ENCODE peak calls at places on chromosomes 1 and 21, in six cellular contexts. T is CD8-positive, alpha-beta T cell; B is AG10803; C is GM12865; K is neural progenitor cell; P is left lung. J is an unnamed sample.
A peak's percentile ranks its signal among the peaks of the same experiment; 100 is the strongest.

GRCh38 chr1:243623831-243624230 is 226.2 kb downstream of the AKT3 start:
- DNase-seq in T (no peak), B (no peak), C (no peak), K (no peak), P (no peak), J (no peak)

GRCh38 chr21:27796106-27796505 is 829.2 kb upstream of the ADAMTS5 start:
- DNase-seq in T (no peak), B (peak; percentile 49), C (no peak), K (peak; percentile 31), P (no peak), J (no peak)

GRCh38 chr1:113057006-113057405 is 16.0 kb upstream of the LRIG2 start:
- DNase-seq in T (no peak), B (no peak), C (no peak), K (peak; percentile 19), P (no peak), J (no peak)

GRCh38 chr21:16181024-16181423 is 451.2 kb downstream of the USP25 start:
- DNase-seq in T (no peak), B (no peak), C (no peak), K (no peak), P (no peak), J (no peak)

GRCh38 chr1:109508873-109509175 is 703 bp downstream of the AMIGO1 start:
- DNase-seq in T (no peak), B (no peak), C (no peak), K (no peak), P (no peak), J (no peak)

GRCh38 chr1:40039245-40039756 is 1.2 kb upstream of the CAP1 start:
- DNase-seq in T (no peak), B (peak; percentile 44), C (peak; percentile 77), K (no peak), P (no peak), J (no peak)

GRCh38 chr1:21887216-21887736 is 49.8 kb downstream of the HSPG2 start:
- DNase-seq in T (no peak), B (no peak), C (no peak), K (no peak), P (no peak), J (no peak)

GRCh38 chr1:44366576-44366975 is 11.5 kb upstream of the ERI3 start:
- DNase-seq in T (no peak), B (no peak), C (no peak), K (no peak), P (no peak), J (no peak)

GRCh38 chr1:84282780-84283333 is 18.7 kb upstream of the SAMD13 start:
- DNase-seq in T (no peak), B (no peak), C (no peak), K (no peak), P (no peak), J (no peak)

GRCh38 chr1:1399187-1399869 is at the start of gene CCNL2:
- DNase-seq in T (peak; percentile 99), B (peak; percentile 99), C (peak; percentile 100), K (peak; percentile 100), P (peak; percentile 99), J (peak; percentile 99)

GRCh38 chr21:32328595-32328994 is 29.9 kb downstream of the MRAP start:
- DNase-seq in T (no peak), B (peak; percentile 85), C (no peak), K (no peak), P (no peak), J (no peak)

GRCh38 chr1:16215882-16216753 is 3.7 kb upstream of the ARHGEF19 start:
- DNase-seq in T (peak; percentile 65), B (peak; percentile 43), C (peak; percentile 79), K (peak; percentile 100), P (peak; percentile 90), J (peak; percentile 87)

GRCh38 chr21:29264721-29265120 is 34.0 kb upstream of the BACH1 start:
- DNase-seq in T (no peak), B (no peak), C (no peak), K (no peak), P (no peak), J (no peak)

GRCh38 chr1:31421404-31422040 is 8.5 kb downstream of the SERINC2 start:
- DNase-seq in T (no peak), B (no peak), C (peak; percentile 56), K (peak; percentile 79), P (no peak), J (no peak)
- TF ChIP-seq CTCF in T (no peak), B (peak; percentile 54), C (peak; percentile 39), K (peak; percentile 74), P (no peak), J (no peak)

GRCh38 chr1:158153781-158154444 is 26.8 kb upstream of the CD1D start:
- DNase-seq in T (no peak), B (no peak), C (no peak), K (no peak), P (no peak), J (no peak)

GRCh38 chr1:158155673-158156072 is 25.0 kb upstream of the CD1D start:
- DNase-seq in T (no peak), B (no peak), C (no peak), K (no peak), P (no peak), J (no peak)

GRCh38 chr1:158154501-158154900 is 26.2 kb upstream of the CD1D start:
- DNase-seq in T (no peak), B (no peak), C (no peak), K (no peak), P (no peak), J (no peak)

GRCh38 chr1:158150512-158150911 is 30.2 kb upstream of the CD1D start:
- DNase-seq in T (no peak), B (no peak), C (no peak), K (no peak), P (no peak), J (no peak)

DNA sequence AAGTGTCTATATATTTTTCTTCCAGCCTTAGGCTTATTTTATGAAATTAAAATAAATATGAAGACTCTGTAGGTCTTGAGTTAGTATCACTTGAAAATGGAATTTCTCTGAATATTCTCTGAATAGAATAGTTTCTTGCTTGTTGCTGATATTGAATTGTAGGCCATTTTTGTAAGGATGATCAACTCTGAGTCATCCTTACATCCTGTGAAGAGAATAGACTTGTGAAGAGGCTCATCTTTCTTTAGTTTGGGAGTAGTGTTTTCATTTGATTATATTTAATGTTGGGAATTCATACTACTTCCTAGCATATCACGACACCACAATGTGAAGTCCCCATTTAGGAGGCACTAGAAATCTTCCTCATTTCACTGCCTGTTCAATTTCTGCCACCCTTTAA is 27.5 kb upstream of the CD1D start:
- DNase-seq in T (no peak), B (no peak), C (no peak), K (no peak), P (no peak), J (no peak)
- TF ChIP-seq CTCF in T (no peak), B (no peak), C (no peak), K (no peak), P (no peak), J (no peak)

DNA sequence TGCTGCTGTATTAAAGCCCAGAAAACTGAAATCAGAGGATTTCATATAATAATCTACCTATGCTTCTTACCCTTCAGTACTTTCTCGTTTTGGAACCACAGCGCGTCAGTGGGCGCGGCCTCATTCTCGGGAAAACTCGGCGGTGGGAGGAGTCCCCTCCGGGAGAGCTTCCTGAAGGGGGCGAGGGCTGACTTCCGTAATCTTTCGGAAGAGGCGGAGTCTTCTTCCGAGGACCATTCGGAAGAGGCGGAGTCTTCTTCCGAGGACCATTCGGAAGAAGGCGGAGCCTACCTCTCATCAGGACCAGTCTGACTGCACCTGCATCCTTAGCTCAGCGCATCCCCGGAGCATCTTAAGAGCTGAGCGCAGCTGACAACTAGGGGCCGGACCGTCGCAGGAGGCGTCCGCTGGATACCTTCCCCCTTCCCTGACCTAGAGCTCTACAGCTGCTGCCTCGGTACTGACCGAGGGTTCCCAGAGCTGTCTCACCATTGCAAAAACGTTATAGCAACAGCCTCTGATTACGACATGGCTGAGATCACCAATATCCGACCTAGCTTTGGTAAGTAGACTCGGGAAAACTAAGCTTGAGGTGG is at the start of gene SYT11:
- DNase-seq in T (peak; percentile 93), B (peak; percentile 94), C (peak; percentile 98), K (peak; percentile 99), P (peak; percentile 97), J (peak; percentile 91)
- TF ChIP-seq CTCF in T (no peak), B (no peak), C (no peak), K (no peak), P (no peak), J (no peak)

DNA sequence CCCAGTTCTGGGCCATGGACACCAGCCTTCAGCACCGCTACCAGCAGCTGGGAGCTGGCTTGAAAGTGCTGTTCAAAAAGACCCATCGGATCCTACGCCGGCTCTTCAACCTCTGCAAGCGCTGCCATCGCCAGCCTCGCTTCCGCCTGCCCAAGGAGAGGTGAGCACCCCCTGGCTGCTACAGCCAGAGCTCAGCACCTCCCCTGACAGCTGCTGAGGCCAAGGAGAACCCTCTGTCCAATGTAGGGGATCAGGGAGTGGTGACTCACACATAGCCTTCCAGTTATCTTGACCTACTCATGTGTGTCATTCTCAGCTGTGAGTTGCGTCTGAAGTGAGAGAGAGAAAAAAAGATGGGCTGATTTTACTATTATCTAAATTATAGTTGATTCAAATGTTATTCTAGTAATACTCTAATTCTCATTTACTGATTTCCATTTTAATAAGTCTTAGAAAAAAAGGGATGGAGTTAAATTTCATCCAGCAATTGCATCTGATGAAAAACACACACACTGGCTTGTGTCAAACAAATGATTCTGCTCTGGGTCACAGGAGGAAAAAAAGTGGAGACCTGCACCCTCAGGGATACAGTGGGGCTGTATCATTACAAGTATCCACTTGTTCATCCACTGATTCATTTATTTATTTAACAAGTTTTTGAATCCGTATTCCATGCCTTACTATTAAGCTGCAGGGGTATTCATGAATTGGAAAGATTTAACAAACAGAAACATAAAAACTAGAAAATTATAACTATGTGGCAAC is 108.0 kb downstream of the BRINP2 start:
- DNase-seq in T (no peak), B (no peak), C (no peak), K (no peak), P (no peak), J (no peak)
- TF ChIP-seq CTCF in T (no peak), B (no peak), C (no peak), K (no peak), P (no peak), J (no peak)

GRCh38 chr1:156456625-156457465 is 43.7 kb downstream of the MEF2D start:
- DNase-seq in T (peak; percentile 99), B (peak; percentile 98), C (peak; percentile 99), K (peak; percentile 98), P (peak; percentile 98), J (peak; percentile 92)
- TF ChIP-seq CTCF in T (no peak), B (no peak), C (no peak), K (no peak), P (no peak), J (no peak)

DNA sequence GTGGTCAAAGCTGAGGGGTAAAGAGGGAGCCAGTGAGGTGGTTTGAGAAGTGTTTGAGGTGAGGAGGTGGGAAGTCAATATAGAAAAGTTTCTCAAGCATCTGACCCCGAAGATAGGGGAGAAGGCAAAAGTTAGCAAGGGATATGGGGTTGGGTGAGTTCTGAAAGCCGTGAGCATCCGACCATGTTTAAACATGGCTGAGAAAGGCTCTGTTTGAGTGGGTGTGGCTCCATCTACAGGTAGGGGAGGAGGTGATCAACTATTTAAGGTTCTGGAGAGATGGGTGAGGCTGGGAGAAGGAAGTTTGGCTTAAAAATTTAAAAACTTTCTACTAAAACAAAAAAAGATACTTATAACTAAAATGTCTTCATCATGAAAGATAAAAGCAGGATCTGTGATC is 273.8 kb downstream of the KCNJ6 start:
- DNase-seq in T (peak; percentile 41), B (no peak), C (peak; percentile 72), K (peak; percentile 78), P (no peak), J (no peak)
- TF ChIP-seq CTCF in T (peak; percentile 22), B (no peak), C (peak; percentile 42), K (peak; percentile 69), P (no peak), J (no peak)